ENCODE peak calls at places on chromosome 22, in six cellular contexts. S, A, Q, P, Z and C are unnamed samples.
A peak's percentile ranks its signal among the peaks of the same experiment; 100 is the strongest.

GRCh38 chr22:27750866-27751265 is 50.7 kb downstream of the MN1 start:
- DNase-seq in S (no peak), A (no peak), Q (no peak), P (no peak), Z (no peak), C (no peak)

GRCh38 chr22:21009638-21010425 is 5.1 kb upstream of the P2RX6 start:
- DNase-seq in S (no peak), A (no peak), Q (no peak), P (peak; percentile 20), Z (no peak), C (peak; percentile 38)

GRCh38 chr22:24209016-24209415 is 27.7 kb downstream of the SUSD2 start:
- DNase-seq in S (no peak), A (no peak), Q (no peak), P (no peak), Z (no peak), C (no peak)

GRCh38 chr22:50576806-50577696 is 1.2 kb downstream of the CPT1B start:
- DNase-seq in S (no peak), A (no peak), Q (no peak), P (no peak), Z (no peak), C (no peak)

GRCh38 chr22:38881464-38881871 is 9.5 kb upstream of the CBX6 start:
- DNase-seq in S (peak; percentile 75), A (no peak), Q (no peak), P (no peak), Z (no peak), C (no peak)

GRCh38 chr22:44689173-44689572 is 12.8 kb upstream of the PRR5 start:
- DNase-seq in S (no peak), A (no peak), Q (no peak), P (no peak), Z (no peak), C (no peak)

GRCh38 chr22:26666035-26666338 is 8.6 kb downstream of the MIAT start:
- DNase-seq in S (no peak), A (no peak), Q (no peak), P (peak; percentile 61), Z (no peak), C (no peak)

GRCh38 chr22:26550498-26551033 is 38.3 kb upstream of the TFIP11 start:
- DNase-seq in S (peak; percentile 49), A (peak; percentile 93), Q (no peak), P (peak; percentile 87), Z (peak; percentile 74), C (peak; percentile 83)

GRCh38 chr22:37431366-37431765 is 4.1 kb upstream of the ELFN2 start:
- DNase-seq in S (no peak), A (no peak), Q (no peak), P (no peak), Z (no peak), C (no peak)

GRCh38 chr22:17770180-17771077 is 3.8 kb downstream of the BID start:
- DNase-seq in S (peak; percentile 56), A (peak; percentile 73), Q (no peak), P (no peak), Z (no peak), C (no peak)

GRCh38 chr22:17773606-17774205 is 563 bp downstream of the BID start:
- DNase-seq in S (no peak), A (peak; percentile 80), Q (no peak), P (no peak), Z (peak; percentile 38), C (no peak)

GRCh38 chr22:17774206-17774927 is at the start of gene BID:
- DNase-seq in S (no peak), A (peak; percentile 81), Q (no peak), P (no peak), Z (peak; percentile 68), C (no peak)

GRCh38 chr22:17772963-17773605 is 1.2 kb downstream of the BID start:
- DNase-seq in S (no peak), A (no peak), Q (no peak), P (no peak), Z (no peak), C (no peak)

DNA sequence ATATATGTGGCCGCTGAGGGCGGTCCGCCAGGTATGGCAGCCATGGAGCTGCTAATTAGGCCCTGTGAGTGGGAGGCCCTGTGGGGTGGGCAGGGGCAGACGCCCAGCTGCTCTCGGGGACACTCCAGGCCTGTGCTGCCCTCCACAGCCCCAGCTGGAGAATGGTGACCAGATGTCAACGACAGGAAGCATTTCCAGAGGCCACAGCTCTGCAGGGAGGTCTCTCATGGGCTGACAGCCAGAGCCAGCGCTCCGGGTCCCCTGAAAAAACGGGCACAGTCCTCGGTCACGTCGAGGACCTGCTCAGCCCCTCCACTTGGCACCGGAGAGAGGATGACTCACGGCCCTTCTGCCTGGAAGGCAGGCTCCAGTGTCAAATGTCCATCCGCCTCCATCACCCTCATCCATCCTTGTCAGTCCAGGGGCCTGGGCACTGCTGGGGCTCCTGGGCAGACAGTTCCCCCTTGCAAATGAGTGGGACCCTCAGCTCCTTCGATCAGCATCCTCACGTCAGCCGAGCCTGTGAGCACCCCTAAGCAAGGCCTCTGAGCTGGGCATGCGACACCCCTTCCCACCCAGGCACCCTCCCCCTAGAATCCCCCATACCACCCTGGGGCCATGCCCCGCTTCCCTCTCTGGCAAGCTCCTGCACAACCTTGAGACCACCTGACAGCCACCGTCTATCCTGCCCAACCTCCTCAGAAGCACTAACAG is 1.9 kb downstream of the BID start:
- DNase-seq in S (peak; percentile 58), A (no peak), Q (no peak), P (no peak), Z (no peak), C (no peak)
- H3K4me3 ChIP-seq in S (no peak overlapping the region), A (peak overlapping the region; percentile 83), Q (no peak overlapping the region), P (peak overlapping the region; percentile 62), Z (peak overlapping the region; percentile 88), C (no peak overlapping the region)

DNA sequence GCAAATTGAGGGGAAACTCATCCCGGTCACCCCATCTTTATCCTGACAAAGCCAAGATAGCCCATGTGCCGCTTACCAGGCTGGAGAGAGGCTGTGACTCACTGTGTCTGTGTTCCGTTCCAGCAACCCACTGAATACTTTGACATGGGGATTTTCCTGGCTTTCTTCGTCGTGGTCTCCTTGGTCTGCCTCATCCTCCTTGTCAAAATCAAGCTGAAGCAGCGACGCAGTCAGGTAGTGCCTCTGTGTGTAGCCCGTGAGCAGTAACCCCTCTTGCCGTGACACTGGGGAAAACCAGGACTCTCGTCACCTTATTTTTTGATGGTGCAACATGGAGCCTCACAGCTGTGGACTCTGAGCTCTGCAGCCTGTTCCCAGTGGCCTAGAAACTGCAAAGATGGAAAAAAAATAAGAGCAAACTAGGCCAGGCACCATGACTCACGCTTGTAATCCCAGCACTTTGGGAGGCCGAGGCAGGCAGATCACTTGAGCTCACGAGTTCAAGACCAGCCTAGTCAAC is 16.9 kb downstream of the C22orf31 start:
- DNase-seq in S (peak; percentile 53), A (peak; percentile 58), Q (no peak), P (peak; percentile 74), Z (no peak), C (no peak)
- H3K4me3 ChIP-seq in S (no peak overlapping the region), A (no peak overlapping the region), Q (no peak overlapping the region), P (no peak overlapping the region), Z (no peak overlapping the region), C (no peak overlapping the region)

DNA sequence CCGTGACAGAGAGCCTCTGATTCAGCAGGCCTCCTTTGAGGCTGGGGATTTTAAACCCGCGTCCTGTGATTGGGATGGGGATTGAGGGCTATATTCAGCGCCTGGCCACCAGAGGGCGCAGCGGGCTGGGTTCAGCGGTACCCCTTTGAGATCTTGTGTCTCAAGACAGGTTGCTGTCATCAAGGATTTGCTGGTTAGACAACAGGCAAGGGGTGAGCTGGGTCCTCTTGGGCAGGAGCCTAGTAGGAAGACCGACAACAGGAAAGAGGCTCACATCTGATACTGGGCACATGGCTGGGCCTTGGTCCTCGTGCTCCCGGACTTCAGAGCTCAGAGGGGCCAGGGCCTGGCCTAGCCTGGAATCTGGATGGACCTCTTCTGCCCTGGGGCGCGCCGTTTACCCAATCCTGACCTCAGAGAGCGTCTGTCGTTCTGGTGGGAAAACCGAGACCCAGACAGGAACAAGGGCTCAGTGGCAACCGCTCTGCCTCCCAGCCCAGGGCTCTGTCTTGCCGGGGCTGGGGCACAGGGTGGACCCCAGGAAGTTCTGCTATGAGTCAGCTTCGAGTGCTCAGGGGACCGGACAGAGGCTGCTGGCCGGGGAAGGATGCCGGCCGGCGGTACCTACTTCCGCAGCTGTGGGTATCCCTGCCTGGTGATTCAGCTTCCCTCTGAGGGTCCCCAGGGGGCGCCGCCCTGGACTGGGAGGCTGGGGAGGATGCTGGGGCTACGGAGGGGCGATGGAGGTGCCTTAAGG is 926 bp upstream of the SLC35E4 start:
- DNase-seq in S (peak; percentile 85), A (peak; percentile 85), Q (peak; percentile 24), P (peak; percentile 83), Z (peak; percentile 87), C (no peak)
- H3K4me3 ChIP-seq in S (peak overlapping the region; percentile 87), A (peak overlapping the region; percentile 59), Q (peak overlapping the region; percentile 56), P (peak overlapping the region; percentile 63), Z (peak overlapping the region; percentile 79), C (peak overlapping the region; percentile 47)

GRCh38 chr22:19714320-19715252 is at the start of gene SEPTIN5:
- DNase-seq in S (no peak), A (no peak), Q (no peak), P (no peak), Z (no peak), C (no peak)
- H3K4me3 ChIP-seq in S (peak within 1 kb of the TSS; percentile 70), A (peak within 1 kb of the TSS; percentile 50), Q (peak within 1 kb of the TSS; percentile 74), P (peak within 1 kb of the TSS; percentile 55), Z (peak within 1 kb of the TSS; percentile 75), C (peak within 1 kb of the TSS; percentile 45)

DNA sequence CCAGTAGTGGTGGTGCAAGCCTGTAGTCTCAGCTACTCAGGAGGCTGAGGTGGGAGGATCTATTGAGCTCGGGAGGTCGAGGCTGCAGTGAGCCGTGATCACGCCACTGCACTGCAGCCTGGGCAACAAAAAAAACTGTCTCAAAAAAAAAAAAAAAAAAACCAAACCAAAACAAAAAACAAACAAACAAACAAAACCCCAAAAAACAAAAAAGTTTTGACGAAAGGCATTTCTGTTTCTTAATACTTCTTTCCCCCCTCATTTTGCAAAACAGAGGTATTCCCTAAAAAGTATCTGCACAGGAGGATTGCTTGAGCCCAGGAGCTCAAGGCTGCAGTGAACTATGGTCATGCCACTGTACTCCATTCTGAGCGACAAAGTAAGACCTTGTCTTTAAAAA is 11.2 kb downstream of the HIRA start:
- DNase-seq in S (no peak), A (no peak), Q (no peak), P (no peak), Z (no peak), C (no peak)
- H3K4me3 ChIP-seq in S (no peak overlapping the region), A (no peak overlapping the region), Q (no peak overlapping the region), P (no peak overlapping the region), Z (no peak overlapping the region), C (no peak overlapping the region)

GRCh38 chr22:46079093-46079860 is 71.0 kb upstream of the PPARA start:
- DNase-seq in S (peak; percentile 20), A (peak; percentile 39), Q (no peak), P (no peak), Z (peak; percentile 27), C (no peak)
- H3K4me3 ChIP-seq in S (peak overlapping the region; percentile 78), A (no peak overlapping the region), Q (peak overlapping the region; percentile 88), P (peak overlapping the region; percentile 73), Z (peak overlapping the region; percentile 96), C (no peak overlapping the region)